ENCODE peak calls at places on chromosomes 7 and 10, in five cellular contexts. One of them, this sample, is unnamed.

GRCh38 chr7:69199048-69199447 is 399.2 kb upstream of the AUTS2 start:
- DNase-seq in H9: no peak
- DNase-seq in fibroblast of mammary gland: no peak
- DNase-seq in HFF-Myc: no peak
- DNase-seq in nephron progenitor cell: no peak
- DNase-seq in this sample: no peak

GRCh38 chr7:19872094-19872493 is 98.7 kb upstream of the TMEM196 start:
- DNase-seq in fibroblast of mammary gland: no peak
- DNase-seq in nephron progenitor cell: no peak
- DNase-seq in H9: no peak
- DNase-seq in HFF-Myc: no peak
- DNase-seq in this sample: no peak

GRCh38 chr10:8386781-8387180 is 332.3 kb downstream of the GATA3 start:
- DNase-seq in fibroblast of mammary gland: no peak
- DNase-seq in nephron progenitor cell: no peak
- DNase-seq in HFF-Myc: no peak
- DNase-seq in H9: no peak
- DNase-seq in this sample: no peak

GRCh38 chr7:66356277-66356721 is 151.2 kb downstream of the TPST1 start:
- DNase-seq in fibroblast of mammary gland: peak; percentile 18
- DNase-seq in H9: no peak
- DNase-seq in HFF-Myc: no peak
- DNase-seq in nephron progenitor cell: no peak
- DNase-seq in this sample: no peak

GRCh38 chr10:63798599-63799498 is 277.6 kb downstream of the REEP3 start:
- DNase-seq in fibroblast of mammary gland: peak; percentile 91
- DNase-seq in HFF-Myc: peak; percentile 27
- DNase-seq in nephron progenitor cell: no peak
- DNase-seq in H9: no peak
- DNase-seq in this sample: no peak

GRCh38 chr7:778968-779451 is 51.9 kb upstream of the PRKAR1B start:
- DNase-seq in HFF-Myc: no peak
- DNase-seq in H9: no peak
- DNase-seq in nephron progenitor cell: no peak
- DNase-seq in fibroblast of mammary gland: no peak
- DNase-seq in this sample: no peak

GRCh38 chr10:663466-663751 is 26.1 kb downstream of the DIP2C start:
- DNase-seq in HFF-Myc: no peak
- DNase-seq in fibroblast of mammary gland: no peak
- DNase-seq in nephron progenitor cell: no peak
- DNase-seq in H9: no peak
- DNase-seq in this sample: no peak

GRCh38 chr7:22576941-22577927 is 77.2 kb upstream of the STEAP1B start:
- DNase-seq in fibroblast of mammary gland: peak; percentile 96
- DNase-seq in nephron progenitor cell: no peak
- DNase-seq in H9: no peak
- DNase-seq in HFF-Myc: peak; percentile 77
- DNase-seq in this sample: no peak

GRCh38 chr7:142338633-142339501 is 81.0 kb upstream of the PRSS58 start:
- DNase-seq in HFF-Myc: no peak
- DNase-seq in H9: peak; percentile 88
- DNase-seq in nephron progenitor cell: peak; percentile 66
- DNase-seq in fibroblast of mammary gland: peak; percentile 47
- DNase-seq in this sample: peak; percentile 88

GRCh38 chr7:44177570-44178131 is 11.6 kb downstream of the GCK start:
- DNase-seq in fibroblast of mammary gland: peak; percentile 38
- DNase-seq in H9: peak; percentile 27
- DNase-seq in nephron progenitor cell: no peak
- DNase-seq in HFF-Myc: no peak
- DNase-seq in this sample: no peak

GRCh38 chr10:17649836-17650235 is 5.9 kb downstream of the STAM start:
- DNase-seq in nephron progenitor cell: no peak
- DNase-seq in HFF-Myc: no peak
- DNase-seq in H9: no peak
- DNase-seq in fibroblast of mammary gland: peak; percentile 39
- DNase-seq in this sample: no peak

GRCh38 chr10:123913688-123914268 is 22.2 kb upstream of the CPXM2 start:
- DNase-seq in HFF-Myc: no peak
- DNase-seq in nephron progenitor cell: no peak
- DNase-seq in H9: no peak
- DNase-seq in fibroblast of mammary gland: peak; percentile 60
- DNase-seq in this sample: no peak

GRCh38 chr10:102644646-102645387 is 538 bp downstream of the TRIM8 start:
- DNase-seq in H9: peak; percentile 89
- DNase-seq in fibroblast of mammary gland: peak; percentile 62
- DNase-seq in HFF-Myc: no peak
- DNase-seq in nephron progenitor cell: peak; percentile 73
- DNase-seq in this sample: peak; percentile 86

GRCh38 chr7:129501760-129502707 is at the start of gene SMKR1:
- DNase-seq in nephron progenitor cell: peak; percentile 86
- DNase-seq in HFF-Myc: no peak
- DNase-seq in H9: peak; percentile 50
- DNase-seq in fibroblast of mammary gland: peak; percentile 38
- DNase-seq in this sample: peak; percentile 75

GRCh38 chr7:68063171-68063570 is 1066.5 kb downstream of the TYW1 start:
- DNase-seq in fibroblast of mammary gland: no peak
- DNase-seq in H9: peak; percentile 49
- DNase-seq in nephron progenitor cell: peak; percentile 19
- DNase-seq in HFF-Myc: no peak
- DNase-seq in this sample: peak; percentile 32

GRCh38 chr7:137820156-137820555 is 26.6 kb downstream of the DGKI start:
- DNase-seq in H9: no peak
- DNase-seq in nephron progenitor cell: no peak
- DNase-seq in HFF-Myc: no peak
- DNase-seq in fibroblast of mammary gland: no peak
- DNase-seq in this sample: no peak

GRCh38 chr7:26189000-26189539 is 11.5 kb downstream of the HNRNPA2B1 start:
- DNase-seq in H9: no peak
- DNase-seq in nephron progenitor cell: no peak
- DNase-seq in fibroblast of mammary gland: no peak
- DNase-seq in HFF-Myc: no peak
- DNase-seq in this sample: no peak

GRCh38 chr7:134302120-134302519 is 14.6 kb downstream of the SLC35B4 start:
- DNase-seq in H9: no peak
- DNase-seq in fibroblast of mammary gland: peak; percentile 15
- DNase-seq in nephron progenitor cell: no peak
- DNase-seq in HFF-Myc: no peak
- DNase-seq in this sample: no peak

GRCh38 chr10:84177541-84178386 is 4.2 kb downstream of the GPR15LG start:
- DNase-seq in nephron progenitor cell: no peak
- DNase-seq in HFF-Myc: no peak
- DNase-seq in fibroblast of mammary gland: no peak
- DNase-seq in H9: no peak
- DNase-seq in this sample: no peak

GRCh38 chr7:117472335-117472734 is 7.5 kb upstream of the CFTR start:
- DNase-seq in nephron progenitor cell: no peak
- DNase-seq in fibroblast of mammary gland: no peak
- DNase-seq in H9: no peak
- DNase-seq in HFF-Myc: no peak
- DNase-seq in this sample: no peak

GRCh38 chr7:94540428-94540827 is 30.8 kb downstream of the CASD1 start:
- DNase-seq in nephron progenitor cell: no peak
- DNase-seq in HFF-Myc: no peak
- DNase-seq in fibroblast of mammary gland: no peak
- DNase-seq in H9: no peak
- DNase-seq in this sample: no peak

GRCh38 chr7:47088329-47089067 is 493.4 kb downstream of the TNS3 start:
- DNase-seq in H9: peak; percentile 69
- DNase-seq in nephron progenitor cell: peak; percentile 69
- DNase-seq in fibroblast of mammary gland: peak; percentile 62
- DNase-seq in HFF-Myc: no peak
- DNase-seq in this sample: peak; percentile 71

GRCh38 chr10:133422821-133423771 is 1.3 kb downstream of the SPRN start:
- DNase-seq in H9: peak; percentile 36
- DNase-seq in HFF-Myc: no peak
- DNase-seq in fibroblast of mammary gland: no peak
- DNase-seq in nephron progenitor cell: peak; percentile 46
- DNase-seq in this sample: no peak

GRCh38 chr7:77538186-77538907 is 1.3 kb downstream of the PTPN12 start:
- DNase-seq in nephron progenitor cell: peak; percentile 64
- DNase-seq in H9: peak; percentile 77
- DNase-seq in fibroblast of mammary gland: peak; percentile 96
- DNase-seq in HFF-Myc: peak; percentile 87
- DNase-seq in this sample: peak; percentile 74

GRCh38 chr7:110922906-110923305 is 168.0 kb upstream of the LRRN3 start:
- DNase-seq in fibroblast of mammary gland: peak; percentile 86
- DNase-seq in H9: no peak
- DNase-seq in HFF-Myc: peak; percentile 10
- DNase-seq in nephron progenitor cell: no peak
- DNase-seq in this sample: no peak

GRCh38 chr7:139441961-139442360 is 41.5 kb downstream of the KLRG2 start:
- DNase-seq in nephron progenitor cell: no peak
- DNase-seq in fibroblast of mammary gland: no peak
- DNase-seq in H9: no peak
- DNase-seq in HFF-Myc: no peak
- DNase-seq in this sample: no peak

GRCh38 chr10:121772406-121772805 is 155.4 kb downstream of the ATE1 start:
- DNase-seq in HFF-Myc: no peak
- DNase-seq in fibroblast of mammary gland: no peak
- DNase-seq in nephron progenitor cell: no peak
- DNase-seq in H9: no peak
- DNase-seq in this sample: no peak

GRCh38 chr7:136884492-136884891 is 16.0 kb downstream of the CHRM2 start:
- DNase-seq in fibroblast of mammary gland: no peak
- DNase-seq in nephron progenitor cell: no peak
- DNase-seq in H9: no peak
- DNase-seq in HFF-Myc: no peak
- DNase-seq in this sample: no peak

GRCh38 chr7:66181845-66182244 is 23.3 kb upstream of the TPST1 start:
- DNase-seq in fibroblast of mammary gland: no peak
- DNase-seq in HFF-Myc: no peak
- DNase-seq in nephron progenitor cell: no peak
- DNase-seq in H9: no peak
- DNase-seq in this sample: no peak

GRCh38 chr10:119619215-119619614 is 22.5 kb upstream of the TIAL1 start:
- DNase-seq in nephron progenitor cell: no peak
- DNase-seq in HFF-Myc: no peak
- DNase-seq in fibroblast of mammary gland: no peak
- DNase-seq in H9: no peak
- DNase-seq in this sample: no peak

GRCh38 chr10:67788028-67788886 is 49.7 kb downstream of the DNAJC12 start:
- DNase-seq in nephron progenitor cell: peak; percentile 70
- DNase-seq in HFF-Myc: peak; percentile 5
- DNase-seq in fibroblast of mammary gland: peak; percentile 26
- DNase-seq in H9: peak; percentile 92
- DNase-seq in this sample: peak; percentile 88

GRCh38 chr7:468681-469590 is 50.7 kb downstream of the PDGFA start:
- DNase-seq in fibroblast of mammary gland: no peak
- DNase-seq in HFF-Myc: no peak
- DNase-seq in nephron progenitor cell: no peak
- DNase-seq in H9: no peak
- DNase-seq in this sample: no peak

GRCh38 chr7:66776800-66777468 is 36.4 kb downstream of the RABGEF1 start:
- DNase-seq in HFF-Myc: no peak
- DNase-seq in fibroblast of mammary gland: no peak
- DNase-seq in nephron progenitor cell: no peak
- DNase-seq in H9: no peak
- DNase-seq in this sample: no peak

DNA sequence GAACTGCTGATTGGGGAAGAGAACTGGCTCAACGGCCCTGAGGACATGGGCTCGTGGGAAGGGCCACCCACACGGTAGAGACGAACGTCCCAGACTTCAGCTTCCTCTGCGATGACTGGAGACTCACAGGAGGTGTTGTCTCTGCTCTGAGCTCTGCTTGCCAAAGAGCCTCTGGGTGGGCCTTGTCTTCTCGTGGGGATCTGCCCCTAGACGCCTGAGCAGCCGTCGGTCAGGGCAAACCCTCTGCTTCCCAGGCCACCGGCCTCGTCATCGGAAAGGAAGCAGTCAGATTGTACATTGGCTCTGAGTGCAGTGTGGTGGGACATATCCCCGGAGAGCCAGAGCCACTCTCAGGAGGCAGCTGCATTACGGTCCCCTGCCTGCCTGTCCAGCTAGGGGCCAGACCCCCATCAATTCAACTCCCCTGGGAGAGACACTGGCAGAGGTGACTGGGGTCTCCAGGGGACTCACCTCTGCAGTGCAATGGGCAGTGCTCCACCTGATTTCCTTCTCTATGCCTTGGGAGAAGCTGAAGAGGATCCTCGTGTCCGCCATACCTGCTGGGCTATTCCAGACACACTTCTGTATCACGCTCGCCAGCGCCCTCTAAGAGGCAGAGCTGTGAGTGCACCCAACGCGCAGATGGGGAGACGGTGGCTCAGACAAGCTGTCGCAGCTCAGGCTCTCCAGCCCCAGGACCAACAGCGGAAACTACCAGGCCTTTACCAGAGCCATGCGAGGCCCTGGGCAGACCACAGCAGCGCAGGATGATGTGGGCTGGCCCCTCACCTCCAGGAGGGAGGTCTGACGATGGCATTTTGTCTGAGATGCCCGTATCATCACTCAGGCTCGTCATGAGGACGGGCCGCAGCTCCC is 227.4 kb downstream of the TCERG1L start:
- DNase-seq in fibroblast of mammary gland: no peak
- DNase-seq in HFF-Myc: no peak
- DNase-seq in nephron progenitor cell: peak; percentile 25
- DNase-seq in H9: peak; percentile 90
- DNase-seq in this sample: peak; percentile 59
- TF ChIP-seq CTCF in fibroblast of mammary gland: no peak
- TF ChIP-seq CTCF in HFF-Myc: no peak
- TF ChIP-seq CTCF in nephron progenitor cell: peak; percentile 26
- TF ChIP-seq CTCF in H9: peak; percentile 77
- TF ChIP-seq CTCF in this sample: no peak

GRCh38 chr10:132252412-132252811 is 55.3 kb downstream of the STK32C start:
- DNase-seq in H9: no peak
- DNase-seq in HFF-Myc: no peak
- DNase-seq in nephron progenitor cell: no peak
- DNase-seq in fibroblast of mammary gland: no peak
- DNase-seq in this sample: no peak
- TF ChIP-seq CTCF in H9: peak; percentile 46
- TF ChIP-seq CTCF in HFF-Myc: no peak
- TF ChIP-seq CTCF in nephron progenitor cell: no peak
- TF ChIP-seq CTCF in fibroblast of mammary gland: no peak
- TF ChIP-seq CTCF in this sample: peak; percentile 20

GRCh38 chr7:13262929-13263530 is 575.6 kb downstream of the ARL4A start:
- DNase-seq in H9: no peak
- DNase-seq in nephron progenitor cell: no peak
- DNase-seq in fibroblast of mammary gland: peak; percentile 59
- DNase-seq in HFF-Myc: no peak
- DNase-seq in this sample: no peak
- TF ChIP-seq CTCF in H9: peak; percentile 80
- TF ChIP-seq CTCF in nephron progenitor cell: peak; percentile 61
- TF ChIP-seq CTCF in fibroblast of mammary gland: peak; percentile 56
- TF ChIP-seq CTCF in HFF-Myc: no peak
- TF ChIP-seq CTCF in this sample: peak; percentile 69

DNA sequence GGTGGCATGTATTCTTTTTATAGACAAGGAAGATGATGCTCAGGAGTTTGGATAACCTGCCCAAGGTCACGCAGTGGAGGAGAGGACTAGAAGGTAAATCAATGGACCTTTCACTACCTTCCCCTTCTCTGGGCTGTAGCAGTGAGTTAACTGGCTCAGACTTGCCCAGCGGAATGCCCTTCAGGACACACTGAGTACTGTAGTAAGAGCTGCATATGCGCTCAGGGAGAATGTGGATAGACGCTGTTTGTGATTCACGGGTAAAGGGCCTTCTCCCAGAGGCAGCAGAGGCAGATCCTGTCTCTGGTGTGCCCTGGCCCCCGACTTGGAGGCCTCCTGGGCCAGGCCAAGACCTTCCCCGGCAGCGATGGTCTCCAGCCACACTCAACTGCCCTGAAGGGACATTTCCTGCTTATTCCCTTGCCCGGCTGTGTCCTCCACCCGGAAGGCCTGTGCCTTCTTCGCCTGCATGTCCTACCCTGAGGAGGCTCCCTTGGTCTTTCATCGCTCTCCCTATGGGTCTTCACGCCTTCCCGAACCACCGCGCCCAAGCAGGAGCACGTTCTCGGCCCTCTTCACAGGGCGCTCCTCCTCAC is 1.9 kb upstream of the IKZF1 start:
- DNase-seq in nephron progenitor cell: no peak
- DNase-seq in HFF-Myc: no peak
- DNase-seq in fibroblast of mammary gland: no peak
- DNase-seq in H9: peak; percentile 43
- DNase-seq in this sample: no peak
- TF ChIP-seq CTCF in nephron progenitor cell: no peak
- TF ChIP-seq CTCF in HFF-Myc: no peak
- TF ChIP-seq CTCF in fibroblast of mammary gland: no peak
- TF ChIP-seq CTCF in H9: no peak
- TF ChIP-seq CTCF in this sample: no peak